ENCODE peak calls at places on chromosome 13, in four cellular contexts. One of them, this sample, is unnamed.

GRCh38 chr13:114044486-114044885 is 70.6 kb upstream of the C13orf46 start:
- DNase-seq in amygdala: no peak
- DNase-seq in stimulated activated naive CD8-positive, alpha-beta T cell treated with anti-CD3 and anti-CD28 coated beads, Interleukin-15, Interleukin-2, amounts not matched to agents 100 U/mL and 50 U/mL, for 24 hours: no peak
- DNase-seq in heart left ventricle: no peak
- DNase-seq in this sample: no peak

GRCh38 chr13:109773276-109773675 is 13.1 kb downstream of the IRS2 start:
- DNase-seq in stimulated activated naive CD8-positive, alpha-beta T cell treated with anti-CD3 and anti-CD28 coated beads, Interleukin-15, Interleukin-2, amounts not matched to agents 100 U/mL and 50 U/mL, for 24 hours: peak
- DNase-seq in heart left ventricle: no peak
- DNase-seq in amygdala: no peak
- DNase-seq in this sample: no peak

GRCh38 chr13:52845766-52846566 is 2.5 kb downstream of the PCDH8 start:
- DNase-seq in heart left ventricle: no peak
- DNase-seq in stimulated activated naive CD8-positive, alpha-beta T cell treated with anti-CD3 and anti-CD28 coated beads, Interleukin-15, Interleukin-2, amounts not matched to agents 100 U/mL and 50 U/mL, for 24 hours: peak
- DNase-seq in amygdala: peak
- DNase-seq in this sample: no peak

GRCh38 chr13:23889598-23890224 is 511 bp upstream of the MIPEP start:
- DNase-seq in heart left ventricle: no peak
- DNase-seq in stimulated activated naive CD8-positive, alpha-beta T cell treated with anti-CD3 and anti-CD28 coated beads, Interleukin-15, Interleukin-2, amounts not matched to agents 100 U/mL and 50 U/mL, for 24 hours: no peak
- DNase-seq in amygdala: no peak
- DNase-seq in this sample: no peak

GRCh38 chr13:113442354-113442984 is 10.8 kb downstream of the ADPRHL1 start:
- DNase-seq in stimulated activated naive CD8-positive, alpha-beta T cell treated with anti-CD3 and anti-CD28 coated beads, Interleukin-15, Interleukin-2, amounts not matched to agents 100 U/mL and 50 U/mL, for 24 hours: no peak
- DNase-seq in amygdala: no peak
- DNase-seq in heart left ventricle: peak
- DNase-seq in this sample: no peak

GRCh38 chr13:109704771-109705628 is 81.4 kb downstream of the IRS2 start:
- DNase-seq in stimulated activated naive CD8-positive, alpha-beta T cell treated with anti-CD3 and anti-CD28 coated beads, Interleukin-15, Interleukin-2, amounts not matched to agents 100 U/mL and 50 U/mL, for 24 hours: no peak
- DNase-seq in heart left ventricle: peak
- DNase-seq in amygdala: no peak
- DNase-seq in this sample: no peak

GRCh38 chr13:106488075-106488474 is 47.4 kb downstream of the EFNB2 start:
- DNase-seq in amygdala: no peak
- DNase-seq in heart left ventricle: no peak
- DNase-seq in stimulated activated naive CD8-positive, alpha-beta T cell treated with anti-CD3 and anti-CD28 coated beads, Interleukin-15, Interleukin-2, amounts not matched to agents 100 U/mL and 50 U/mL, for 24 hours: no peak
- DNase-seq in this sample: no peak

GRCh38 chr13:32009362-32009761 is 22.2 kb upstream of the FRY start:
- DNase-seq in heart left ventricle: no peak
- DNase-seq in amygdala: no peak
- DNase-seq in stimulated activated naive CD8-positive, alpha-beta T cell treated with anti-CD3 and anti-CD28 coated beads, Interleukin-15, Interleukin-2, amounts not matched to agents 100 U/mL and 50 U/mL, for 24 hours: no peak
- DNase-seq in this sample: no peak

GRCh38 chr13:75129331-75129730 is 352.6 kb downstream of the TBC1D4 start:
- DNase-seq in heart left ventricle: no peak
- DNase-seq in amygdala: no peak
- DNase-seq in stimulated activated naive CD8-positive, alpha-beta T cell treated with anti-CD3 and anti-CD28 coated beads, Interleukin-15, Interleukin-2, amounts not matched to agents 100 U/mL and 50 U/mL, for 24 hours: no peak
- DNase-seq in this sample: no peak

GRCh38 chr13:46961719-46962118 is 64.9 kb upstream of the HTR2A start:
- DNase-seq in amygdala: no peak
- DNase-seq in stimulated activated naive CD8-positive, alpha-beta T cell treated with anti-CD3 and anti-CD28 coated beads, Interleukin-15, Interleukin-2, amounts not matched to agents 100 U/mL and 50 U/mL, for 24 hours: no peak
- DNase-seq in heart left ventricle: no peak
- DNase-seq in this sample: no peak

GRCh38 chr13:60511637-60512036 is 114.6 kb downstream of the TDRD3 start:
- DNase-seq in amygdala: no peak
- DNase-seq in heart left ventricle: no peak
- DNase-seq in stimulated activated naive CD8-positive, alpha-beta T cell treated with anti-CD3 and anti-CD28 coated beads, Interleukin-15, Interleukin-2, amounts not matched to agents 100 U/mL and 50 U/mL, for 24 hours: no peak
- DNase-seq in this sample: no peak

GRCh38 chr13:77026255-77026782 is 640 bp downstream of the FBXL3 start:
- DNase-seq in amygdala: peak
- DNase-seq in heart left ventricle: peak
- DNase-seq in stimulated activated naive CD8-positive, alpha-beta T cell treated with anti-CD3 and anti-CD28 coated beads, Interleukin-15, Interleukin-2, amounts not matched to agents 100 U/mL and 50 U/mL, for 24 hours: peak
- DNase-seq in this sample: no peak

GRCh38 chr13:110448677-110449076 is 112.8 kb downstream of the RAB20 start:
- DNase-seq in heart left ventricle: no peak
- DNase-seq in stimulated activated naive CD8-positive, alpha-beta T cell treated with anti-CD3 and anti-CD28 coated beads, Interleukin-15, Interleukin-2, amounts not matched to agents 100 U/mL and 50 U/mL, for 24 hours: no peak
- DNase-seq in amygdala: no peak
- DNase-seq in this sample: no peak

GRCh38 chr13:94119360-94119936 is 360.0 kb downstream of the DCT start:
- DNase-seq in stimulated activated naive CD8-positive, alpha-beta T cell treated with anti-CD3 and anti-CD28 coated beads, Interleukin-15, Interleukin-2, amounts not matched to agents 100 U/mL and 50 U/mL, for 24 hours: no peak
- DNase-seq in amygdala: no peak
- DNase-seq in heart left ventricle: no peak
- DNase-seq in this sample: no peak

GRCh38 chr13:80336335-80336734 is 4.6 kb downstream of the SPRY2 start:
- DNase-seq in amygdala: no peak
- DNase-seq in stimulated activated naive CD8-positive, alpha-beta T cell treated with anti-CD3 and anti-CD28 coated beads, Interleukin-15, Interleukin-2, amounts not matched to agents 100 U/mL and 50 U/mL, for 24 hours: no peak
- DNase-seq in heart left ventricle: no peak
- DNase-seq in this sample: no peak

GRCh38 chr13:108961542-108962125 is 332.2 kb downstream of the MYO16 start:
- DNase-seq in amygdala: no peak
- DNase-seq in heart left ventricle: no peak
- DNase-seq in stimulated activated naive CD8-positive, alpha-beta T cell treated with anti-CD3 and anti-CD28 coated beads, Interleukin-15, Interleukin-2, amounts not matched to agents 100 U/mL and 50 U/mL, for 24 hours: no peak
- DNase-seq in this sample: no peak

This sample was measured in HS-27A.